ENCODE peak calls at places on chromosomes 13 and 19, in eight cellular contexts. Q, U, W, F, K, X, V and R are unnamed samples. For H3K4me1, the result is how much of the 10 kb centered on the place peaks cover.

GRCh38 chr19:57363734-57364181 is 407 bp downstream of the TRAPPC2B start:
- DNase-seq in Q (no peak), U (peak), W (no peak), F (peak), K (no peak), X (no peak), V (no peak), R (no peak)

GRCh38 chr13:73422973-73423372 is 364.2 kb downstream of the KLF5 start:
- DNase-seq in Q (no peak), U (no peak), W (no peak), F (no peak), K (no peak), X (no peak), V (no peak), R (no peak)

GRCh38 chr13:113122571-113123225 is at the start of gene F10:
- DNase-seq in Q (peak), U (no peak), W (peak), F (peak), K (peak), X (peak), V (no peak), R (no peak)

GRCh38 chr19:33202546-33203507 is 8.7 kb downstream of the LRP3 start:
- DNase-seq in Q (no peak), U (no peak), W (no peak), F (no peak), K (no peak), X (no peak), V (no peak), R (no peak)

GRCh38 chr13:43377955-43378354 is 354.6 kb downstream of the DNAJC15 start:
- DNase-seq in Q (no peak), U (no peak), W (no peak), F (peak), K (no peak), X (peak), V (no peak), R (no peak)

GRCh38 chr13:30844548-30845296 is 61.3 kb upstream of the MEDAG start:
- DNase-seq in Q (no peak), U (no peak), W (no peak), F (no peak), K (no peak), X (no peak), V (no peak), R (no peak)

GRCh38 chr13:27194895-27195764 is 23.5 kb upstream of the USP12 start:
- DNase-seq in Q (peak), U (no peak), W (no peak), F (peak), K (no peak), X (no peak), V (no peak), R (no peak)

GRCh38 chr19:2251577-2252480 is 2.7 kb downstream of the AMH start:
- DNase-seq in Q (no peak), U (no peak), W (no peak), F (peak), K (no peak), X (no peak), V (no peak), R (no peak)

GRCh38 chr13:60111726-60112125 is 52.0 kb downstream of the DIAPH3 start:
- DNase-seq in Q (no peak), U (no peak), W (no peak), F (peak), K (no peak), X (no peak), V (no peak), R (no peak)

GRCh38 chr13:21759503-21759902 is 88.6 kb downstream of the FGF9 start:
- DNase-seq in Q (no peak), U (no peak), W (no peak), F (no peak), K (no peak), X (no peak), V (no peak), R (no peak)

GRCh38 chr13:93226623-93227279 is at the start of gene GPC6:
- DNase-seq in Q (peak), U (no peak), W (no peak), F (peak), K (peak), X (no peak), V (no peak), R (no peak)

GRCh38 chr19:11378319-11379189 is 4.1 kb downstream of the SWSAP1 start:
- DNase-seq in Q (peak), U (peak), W (peak), F (peak), K (peak), X (peak), V (no peak), R (no peak)

GRCh38 chr13:73684286-73684685 is 449.9 kb downstream of the KLF12 start:
- DNase-seq in Q (no peak), U (no peak), W (no peak), F (no peak), K (no peak), X (no peak), V (no peak), R (no peak)

GRCh38 chr19:55579766-55580621 is 654 bp downstream of the ZNF579 start:
- DNase-seq in Q (peak), U (peak), W (peak), F (peak), K (peak), X (no peak), V (no peak), R (no peak)

GRCh38 chr19:14440049-14440448 is 6.9 kb downstream of the PKN1 start:
- DNase-seq in Q (no peak), U (peak), W (peak), F (no peak), K (peak), X (peak), V (peak), R (peak)

GRCh38 chr13:80742027-80742426 is 401.1 kb upstream of the SPRY2 start:
- DNase-seq in Q (no peak), U (no peak), W (no peak), F (no peak), K (no peak), X (no peak), V (no peak), R (no peak)

GRCh38 chr19:47075179-47075811 is 26.9 kb upstream of the TMEM160 start:
- DNase-seq in Q (no peak), U (no peak), W (no peak), F (no peak), K (no peak), X (no peak), V (no peak), R (no peak)

GRCh38 chr13:36945078-36945477 is 25.0 kb upstream of the SMAD9 start:
- DNase-seq in Q (no peak), U (no peak), W (no peak), F (no peak), K (no peak), X (no peak), V (no peak), R (no peak)

GRCh38 chr13:100636441-100636840 is 38.2 kb downstream of the TMTC4 start:
- DNase-seq in Q (no peak), U (no peak), W (no peak), F (no peak), K (no peak), X (no peak), V (no peak), R (no peak)

GRCh38 chr19:10587022-10587838 is at the start of gene AP1M2:
- DNase-seq in Q (peak), U (no peak), W (no peak), F (no peak), K (no peak), X (peak), V (no peak), R (no peak)

GRCh38 chr19:2503521-2504109 is 27.7 kb downstream of the GADD45B start:
- DNase-seq in Q (no peak), U (no peak), W (no peak), F (peak), K (no peak), X (no peak), V (no peak), R (peak)

GRCh38 chr13:33006646-33007045 is 9.6 kb upstream of the KL start:
- DNase-seq in Q (no peak), U (no peak), W (no peak), F (no peak), K (no peak), X (no peak), V (no peak), R (no peak)

GRCh38 chr13:94535775-94536174 is 56.3 kb upstream of the DCT start:
- DNase-seq in Q (no peak), U (no peak), W (no peak), F (no peak), K (no peak), X (no peak), V (no peak), R (no peak)

GRCh38 chr19:14536926-14537692 is 7.7 kb downstream of the TECR start:
- DNase-seq in Q (peak), U (peak), W (peak), F (peak), K (peak), X (peak), V (no peak), R (no peak)

GRCh38 chr13:27481766-27482165 is 31.4 kb upstream of the MTIF3 start:
- DNase-seq in Q (peak), U (peak), W (no peak), F (peak), K (peak), X (peak), V (no peak), R (no peak)

GRCh38 chr13:73610799-73611592 is 523.2 kb downstream of the KLF12 start:
- DNase-seq in Q (no peak), U (no peak), W (no peak), F (no peak), K (no peak), X (no peak), V (no peak), R (no peak)

GRCh38 chr13:48818495-48818961 is 157.2 kb upstream of the FNDC3A start:
- DNase-seq in Q (no peak), U (no peak), W (no peak), F (peak), K (no peak), X (no peak), V (no peak), R (no peak)

GRCh38 chr19:31770220-31770619 is 421.0 kb upstream of the TSHZ3 start:
- DNase-seq in Q (no peak), U (no peak), W (no peak), F (no peak), K (no peak), X (no peak), V (no peak), R (no peak)

GRCh38 chr19:23771761-23772667 is 13.3 kb upstream of the ZNF681 start:
- DNase-seq in Q (no peak), U (no peak), W (no peak), F (no peak), K (no peak), X (no peak), V (no peak), R (no peak)

GRCh38 chr19:5985098-5985783 is 7.3 kb upstream of the RANBP3 start:
- DNase-seq in Q (no peak), U (no peak), W (no peak), F (peak), K (no peak), X (no peak), V (no peak), R (no peak)

GRCh38 chr13:32964987-32965386 is 51.2 kb upstream of the KL start:
- DNase-seq in Q (no peak), U (no peak), W (no peak), F (no peak), K (no peak), X (no peak), V (no peak), R (no peak)

GRCh38 chr19:17220207-17220758 is 5.1 kb downstream of the USE1 start:
- DNase-seq in Q (no peak), U (no peak), W (no peak), F (peak), K (peak), X (no peak), V (no peak), R (no peak)

GRCh38 chr19:23531231-23531790 is 136.0 kb upstream of the ZNF91 start:
- DNase-seq in Q (no peak), U (no peak), W (no peak), F (no peak), K (no peak), X (no peak), V (no peak), R (no peak)

GRCh38 chr13:87128006-87128405 is 543.2 kb upstream of the SLITRK5 start:
- DNase-seq in Q (peak), U (no peak), W (no peak), F (peak), K (no peak), X (no peak), V (no peak), R (no peak)

GRCh38 chr13:19720039-19720438 is 62.7 kb downstream of the PSPC1 start:
- DNase-seq in Q (no peak), U (no peak), W (no peak), F (no peak), K (no peak), X (no peak), V (no peak), R (no peak)

GRCh38 chr19:15283141-15283885 is 49.0 kb downstream of the BRD4 start:
- DNase-seq in Q (no peak), U (no peak), W (no peak), F (peak), K (no peak), X (no peak), V (peak), R (no peak)

DNA sequence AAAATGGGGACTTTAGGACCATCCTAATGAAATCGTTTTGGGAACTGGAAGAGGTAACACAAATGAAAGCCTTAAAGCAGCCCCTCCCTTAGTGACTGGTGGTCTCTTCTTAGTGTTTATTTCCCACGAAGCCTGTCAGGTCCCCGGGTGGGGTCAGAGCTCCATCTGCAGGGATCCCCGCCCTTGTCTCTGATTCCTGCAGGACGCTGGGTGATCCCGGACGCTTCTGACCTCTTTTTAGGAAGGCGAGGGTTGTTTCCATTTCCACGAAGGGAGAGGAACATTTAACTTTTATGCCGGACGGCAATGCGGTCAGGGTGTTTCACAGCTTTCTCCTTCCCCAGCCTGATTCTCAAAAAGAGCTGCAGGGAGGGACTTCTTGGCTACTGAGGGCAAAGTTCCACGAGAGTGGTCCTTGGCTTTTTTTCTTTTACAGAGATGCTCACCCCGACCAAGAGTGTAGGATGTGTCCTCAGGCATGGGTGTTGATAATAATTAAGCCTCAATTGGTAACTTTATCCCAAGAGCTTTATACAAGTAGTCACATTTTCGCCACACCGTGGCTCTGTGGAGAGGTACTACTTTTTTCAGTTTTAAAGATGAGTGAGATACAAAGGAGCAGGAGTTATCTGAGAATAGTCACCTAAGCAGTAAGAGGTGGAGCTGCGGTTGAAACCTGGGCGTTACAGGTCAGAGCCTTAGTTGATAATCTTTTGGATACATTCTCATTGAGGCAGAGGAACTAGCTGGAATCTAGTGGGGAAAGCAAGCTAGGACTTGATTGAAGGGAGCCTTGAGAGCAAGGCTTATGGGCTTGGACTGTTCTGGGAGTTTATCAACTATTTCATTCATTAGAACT is 813 bp downstream of the ZNF284 start:
- DNase-seq in Q (no peak), U (no peak), W (no peak), F (peak), K (no peak), X (no peak), V (no peak), R (no peak)
- H3K27ac ChIP-seq in Q (no peak), U (no peak), W (peak), F (no peak), K (no peak), X (peak), V (peak), R (no peak)

GRCh38 chr19:38734176-38734425 is 10.2 kb downstream of the CAPN12 start:
- DNase-seq in Q (no peak), U (no peak), W (no peak), F (no peak), K (peak), X (no peak), V (no peak), R (no peak)

GRCh38 chr19:38736036-38736412 is 8.2 kb downstream of the CAPN12 start:
- DNase-seq in Q (peak), U (peak), W (peak), F (peak), K (peak), X (peak), V (no peak), R (peak)

GRCh38 chr19:38735257-38735686 is 9.0 kb downstream of the CAPN12 start:
- DNase-seq in Q (peak), U (peak), W (peak), F (no peak), K (peak), X (peak), V (no peak), R (peak)

GRCh38 chr19:38733493-38734175 is 10.6 kb downstream of the CAPN12 start:
- DNase-seq in Q (peak), U (peak), W (peak), F (peak), K (peak), X (no peak), V (no peak), R (no peak)

GRCh38 chr19:38734426-38735256 is 9.6 kb downstream of the CAPN12 start:
- DNase-seq in Q (peak), U (peak), W (no peak), F (peak), K (peak), X (peak), V (no peak), R (peak)
- H3K4me1 ChIP-seq in Q (under half), U (under half), W (half or more), F (under half), K (under half), X (half or more), V (under half), R (under half)

GRCh38 chr13:24221007-24221406 is 60.5 kb downstream of the SPATA13 start:
- DNase-seq in Q (no peak), U (no peak), W (no peak), F (no peak), K (no peak), X (no peak), V (no peak), R (no peak)

GRCh38 chr13:24224232-24224680 is 63.7 kb downstream of the SPATA13 start:
- DNase-seq in Q (no peak), U (no peak), W (no peak), F (no peak), K (no peak), X (no peak), V (no peak), R (no peak)

GRCh38 chr13:24223341-24224231 is 63.1 kb downstream of the SPATA13 start:
- DNase-seq in Q (no peak), U (no peak), W (no peak), F (no peak), K (no peak), X (no peak), V (no peak), R (no peak)

GRCh38 chr13:24225062-24225461 is 64.5 kb downstream of the SPATA13 start:
- DNase-seq in Q (no peak), U (no peak), W (no peak), F (no peak), K (no peak), X (no peak), V (no peak), R (no peak)

GRCh38 chr13:24222756-24223155 is 62.2 kb downstream of the SPATA13 start:
- DNase-seq in Q (no peak), U (no peak), W (no peak), F (no peak), K (no peak), X (no peak), V (no peak), R (no peak)
- H3K27ac ChIP-seq in Q (no peak), U (no peak), W (no peak), F (no peak), K (no peak), X (no peak), V (no peak), R (no peak)

GRCh38 chr19:49468746-49469447 is 5.1 kb upstream of the FLT3LG start:
- DNase-seq in Q (peak), U (peak), W (peak), F (peak), K (peak), X (peak), V (no peak), R (peak)
- H3K4me1 ChIP-seq in Q (under half), U (under half), W (under half), F (under half), K (under half), X (under half), V (under half), R (half or more)

DNA sequence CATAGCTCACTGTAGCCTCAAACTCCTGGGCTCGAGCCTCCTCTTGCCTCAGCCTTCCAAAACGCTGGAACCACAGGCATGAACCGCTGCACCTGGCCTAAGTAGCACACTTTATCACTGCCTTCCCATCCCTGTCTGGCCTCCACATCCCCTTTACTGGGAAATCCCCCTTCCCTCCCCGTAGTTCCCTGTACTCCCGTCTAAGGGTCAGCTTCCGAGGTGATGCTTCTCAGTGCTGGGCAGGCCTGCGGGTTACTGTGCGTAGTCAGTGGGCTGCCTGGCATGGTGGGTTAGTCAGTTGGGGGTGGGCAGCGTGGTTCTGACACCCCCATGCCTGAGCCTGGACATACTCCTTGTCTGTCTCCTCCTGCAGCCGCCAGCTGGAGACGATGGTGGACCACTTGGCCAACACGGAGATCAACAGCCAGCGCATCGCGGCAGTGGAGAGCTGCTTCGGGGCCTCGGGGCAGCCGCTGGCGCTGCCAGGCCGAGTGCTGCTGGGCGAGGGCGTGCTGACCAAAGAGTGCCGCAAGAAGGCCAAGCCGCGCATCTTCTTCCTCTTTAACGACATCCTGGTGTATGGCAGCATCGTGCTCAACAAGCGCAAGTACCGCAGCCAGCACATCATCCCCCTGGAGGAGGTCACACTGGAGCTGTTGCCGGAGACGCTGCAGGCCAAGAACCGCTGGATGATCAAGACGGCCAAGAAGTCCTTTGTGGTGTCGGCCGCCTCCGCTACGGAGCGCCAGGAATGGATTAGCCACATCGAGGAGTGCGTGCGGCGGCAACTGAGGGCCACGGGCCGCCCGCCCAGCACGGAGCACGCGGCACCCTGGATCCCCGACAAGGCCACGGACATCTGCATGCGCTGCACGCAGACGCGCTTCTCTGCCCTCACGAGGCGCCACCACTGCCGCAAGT is 8.4 kb downstream of the PLEKHF1 start:
- DNase-seq in Q (no peak), U (no peak), W (no peak), F (no peak), K (no peak), X (no peak), V (no peak), R (no peak)
- H3K27ac ChIP-seq in Q (no peak), U (no peak), W (peak), F (no peak), K (no peak), X (peak), V (no peak), R (peak)

DNA sequence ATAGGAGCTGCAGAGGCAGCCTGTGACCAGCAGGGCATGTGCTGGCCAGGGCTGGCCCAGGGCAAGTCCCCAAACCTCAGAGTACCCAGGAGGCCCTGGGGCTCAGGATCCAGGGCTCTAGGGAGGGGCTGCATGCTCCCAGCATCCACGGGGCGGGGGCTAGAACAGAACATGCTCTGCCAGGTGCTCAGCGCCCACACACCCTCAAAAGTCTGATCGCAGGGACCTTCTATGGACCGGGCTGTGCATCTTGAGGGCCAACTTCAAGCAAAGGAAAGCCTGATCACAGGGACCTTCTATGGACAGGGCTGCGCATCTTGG is 33.5 kb downstream of the ELL start:
- DNase-seq in Q (no peak), U (no peak), W (no peak), F (peak), K (no peak), X (no peak), V (no peak), R (no peak)
- H3K4me1 ChIP-seq in Q (under half), U (under half), W (half or more), F (under half), K (under half), X (half or more), V (half or more), R (under half)